ENCODE peak calls at places on chromosome 1, in eight cellular contexts. H is left ventricle myocardium inferior, A is upper lobe of right lung, P is PC-3, M is heart right ventricle, C is ascending aorta, U is tibial artery, F is ovary. T is an unnamed sample.
A peak's percentile ranks its signal among the peaks of the same experiment; 100 is the strongest.

GRCh38 chr1:107804746-107805145 is 160.2 kb downstream of the VAV3 start:
- DNase-seq in H (no peak), A (no peak), P (no peak), M (no peak), C (no peak), U (no peak), F (no peak), T (no peak)

GRCh38 chr1:68796888-68797287 is 300.0 kb upstream of the DEPDC1 start:
- DNase-seq in H (no peak), A (no peak), P (no peak), M (no peak), C (no peak), U (no peak), F (no peak), T (no peak)

GRCh38 chr1:231395051-231395995 is 26.8 kb downstream of the EGLN1 start:
- DNase-seq in H (no peak), A (no peak), P (peak; percentile 88), M (no peak), C (no peak), U (no peak), F (no peak), T (no peak)

GRCh38 chr1:14970799-14971141 is 182.8 kb upstream of the TMEM51 start:
- DNase-seq in H (no peak), A (no peak), P (no peak), M (no peak), C (no peak), U (no peak), F (no peak), T (no peak)

GRCh38 chr1:75969550-75969949 is 37.3 kb upstream of the ASB17 start:
- DNase-seq in H (no peak), A (no peak), P (peak; percentile 51), M (no peak), C (no peak), U (no peak), F (no peak), T (no peak)

GRCh38 chr1:89865498-89866385 is 44.9 kb downstream of the LRRC8D start:
- DNase-seq in H (no peak), A (no peak), P (peak; percentile 86), M (no peak), C (no peak), U (no peak), F (no peak), T (no peak)

GRCh38 chr1:83967336-83967735 is 31.6 kb downstream of the TTLL7 start:
- DNase-seq in H (no peak), A (no peak), P (no peak), M (no peak), C (no peak), U (no peak), F (no peak), T (no peak)

GRCh38 chr1:198187973-198188588 is 31.3 kb downstream of the NEK7 start:
- DNase-seq in H (no peak), A (no peak), P (no peak), M (no peak), C (no peak), U (no peak), F (no peak), T (no peak)

GRCh38 chr1:53851571-53852282 is 13.6 kb upstream of the NDC1 start:
- DNase-seq in H (no peak), A (no peak), P (no peak), M (no peak), C (no peak), U (no peak), F (no peak), T (no peak)

GRCh38 chr1:117563492-117563875 is 42.4 kb upstream of the TENT5C start:
- DNase-seq in H (no peak), A (no peak), P (no peak), M (no peak), C (no peak), U (no peak), F (no peak), T (no peak)

GRCh38 chr1:117561551-117561950 is 44.3 kb upstream of the TENT5C start:
- DNase-seq in H (no peak), A (no peak), P (no peak), M (no peak), C (no peak), U (no peak), F (no peak), T (no peak)

GRCh38 chr1:117561071-117561470 is 44.8 kb upstream of the TENT5C start:
- DNase-seq in H (no peak), A (peak; percentile 37), P (no peak), M (no peak), C (no peak), U (no peak), F (no peak), T (no peak)

GRCh38 chr1:117564227-117565082 is 41.4 kb upstream of the TENT5C start:
- DNase-seq in H (no peak), A (peak; percentile 41), P (no peak), M (no peak), C (no peak), U (no peak), F (no peak), T (no peak)

DNA sequence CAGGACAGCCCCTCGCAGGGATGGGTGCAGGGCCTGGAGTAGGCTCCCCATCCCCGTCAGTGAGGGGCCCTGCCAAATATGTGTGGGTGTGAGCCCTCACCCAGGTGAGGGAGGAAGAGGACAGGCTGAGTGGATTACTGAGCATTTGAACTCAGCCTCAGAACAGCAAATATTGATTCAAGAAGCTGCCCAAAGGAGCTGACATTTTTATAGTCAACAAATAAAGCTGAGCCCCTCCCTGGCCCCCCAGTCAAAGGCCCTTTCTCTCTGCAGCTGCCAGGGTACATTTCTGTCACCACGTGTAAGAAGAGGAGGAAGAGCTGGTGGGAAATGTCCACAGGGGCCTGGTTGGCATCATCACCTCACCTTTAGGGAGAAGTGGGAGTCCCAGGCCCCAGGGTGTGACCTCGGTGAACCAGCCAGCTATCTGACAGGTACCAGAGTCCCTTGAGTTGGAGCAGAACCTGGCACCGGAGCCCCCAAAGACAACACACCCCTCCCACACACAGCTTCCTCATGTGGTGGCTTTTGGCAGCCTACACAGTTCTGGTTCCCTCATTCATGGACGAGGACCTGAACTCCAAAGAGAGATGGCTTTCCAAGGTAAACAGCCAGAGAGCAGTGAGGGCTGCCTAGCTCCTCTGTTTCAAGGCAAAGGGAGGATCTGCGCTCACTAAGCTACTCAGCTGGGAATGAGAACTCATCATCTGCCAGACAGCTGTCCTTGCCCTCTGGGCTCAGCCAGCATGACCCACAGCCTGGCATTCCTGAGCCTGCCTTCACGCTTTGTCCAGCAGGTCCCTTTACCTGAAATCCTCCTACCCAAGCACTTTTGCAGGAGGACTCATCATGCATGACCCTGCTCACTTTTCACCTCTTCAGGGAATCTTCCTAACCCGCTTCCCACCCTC is 43.0 kb upstream of the TENT5C start:
- DNase-seq in H (no peak), A (peak; percentile 71), P (peak; percentile 52), M (no peak), C (no peak), U (no peak), F (no peak), T (no peak)
- H3K27ac ChIP-seq in H (no peak overlapping the region), A (peak overlapping the region; percentile 19), P (peak overlapping the region; percentile 59), M (no peak overlapping the region), C (no peak overlapping the region), U (no peak overlapping the region), F (no peak overlapping the region), T (no peak overlapping the region)

DNA sequence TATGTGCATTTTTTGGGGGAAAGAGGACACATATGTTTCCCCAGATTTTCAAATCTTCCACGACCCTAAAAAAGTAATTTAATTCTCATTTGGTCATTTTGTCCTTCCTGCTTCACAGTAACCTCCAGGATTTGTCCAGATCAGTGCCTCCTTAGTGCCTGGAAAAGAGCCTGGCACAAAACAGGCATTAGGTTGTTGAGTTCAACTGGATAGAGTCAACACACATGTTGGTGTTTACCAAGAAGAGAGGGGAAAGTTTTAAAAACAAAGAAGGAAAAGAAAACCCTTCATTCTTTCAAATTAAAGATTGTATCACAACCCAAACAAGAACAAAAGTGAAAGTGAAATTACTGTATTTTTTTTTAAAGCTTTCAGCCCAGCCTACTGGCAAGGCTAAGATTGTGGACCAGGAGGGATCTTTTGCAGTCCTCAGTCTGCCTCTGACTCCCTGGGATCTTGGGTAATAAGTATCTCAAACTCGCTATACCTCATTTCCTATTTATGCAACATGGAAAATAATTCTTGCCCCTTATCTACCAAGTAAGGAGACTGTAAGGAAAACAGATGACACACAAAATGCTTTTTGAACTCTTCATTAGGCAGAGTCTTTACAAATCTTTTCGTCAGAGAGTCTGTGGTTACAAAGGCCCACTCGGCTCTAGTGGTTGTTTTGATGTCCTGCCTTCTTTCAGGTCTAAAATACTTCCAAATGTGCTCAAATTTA is 57.8 kb downstream of the ZNF281 start:
- DNase-seq in H (no peak), A (no peak), P (no peak), M (no peak), C (no peak), U (no peak), F (no peak), T (no peak)
- H3K27ac ChIP-seq in H (no peak overlapping the region), A (peak overlapping the region; percentile 63), P (no peak overlapping the region), M (no peak overlapping the region), C (peak overlapping the region; percentile 41), U (no peak overlapping the region), F (no peak overlapping the region), T (peak overlapping the region; percentile 90)

DNA sequence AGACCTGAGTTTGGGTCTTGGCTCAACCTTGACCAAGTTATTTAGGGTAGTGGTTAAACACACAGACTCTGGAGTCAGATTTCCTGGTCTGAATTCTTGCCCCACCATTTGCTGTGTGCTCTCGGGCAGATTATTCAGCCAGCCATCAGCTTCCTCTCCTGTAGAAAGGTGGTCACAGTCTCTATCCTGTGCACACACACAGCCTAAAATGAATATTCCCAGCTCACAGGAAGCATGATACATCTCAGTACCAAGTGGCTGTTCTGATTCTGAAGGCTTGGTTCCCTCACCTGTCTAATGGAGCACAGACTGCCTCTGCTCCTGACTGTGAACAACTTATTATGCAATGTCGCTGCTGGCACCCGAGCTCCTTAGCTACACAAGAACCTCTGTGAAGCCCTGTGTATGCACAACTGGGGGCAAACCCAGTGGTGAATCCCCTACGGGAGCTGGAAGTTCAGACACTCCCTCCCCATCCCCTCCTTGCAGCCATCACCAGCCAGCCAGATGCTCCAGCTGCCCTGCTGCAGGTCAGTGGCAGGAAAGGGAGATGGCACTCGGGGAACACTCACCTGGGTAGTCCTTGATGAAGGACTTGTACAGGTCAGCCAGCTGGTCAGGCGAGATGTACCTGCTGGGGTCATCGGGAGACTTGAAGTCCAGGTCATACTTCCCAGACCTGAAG is 13.6 kb downstream of the ENO1 start:
- DNase-seq in H (no peak), A (no peak), P (no peak), M (no peak), C (no peak), U (no peak), F (no peak), T (no peak)
- H3K27ac ChIP-seq in H (no peak overlapping the region), A (no peak overlapping the region), P (no peak overlapping the region), M (no peak overlapping the region), C (no peak overlapping the region), U (no peak overlapping the region), F (no peak overlapping the region), T (no peak overlapping the region)

DNA sequence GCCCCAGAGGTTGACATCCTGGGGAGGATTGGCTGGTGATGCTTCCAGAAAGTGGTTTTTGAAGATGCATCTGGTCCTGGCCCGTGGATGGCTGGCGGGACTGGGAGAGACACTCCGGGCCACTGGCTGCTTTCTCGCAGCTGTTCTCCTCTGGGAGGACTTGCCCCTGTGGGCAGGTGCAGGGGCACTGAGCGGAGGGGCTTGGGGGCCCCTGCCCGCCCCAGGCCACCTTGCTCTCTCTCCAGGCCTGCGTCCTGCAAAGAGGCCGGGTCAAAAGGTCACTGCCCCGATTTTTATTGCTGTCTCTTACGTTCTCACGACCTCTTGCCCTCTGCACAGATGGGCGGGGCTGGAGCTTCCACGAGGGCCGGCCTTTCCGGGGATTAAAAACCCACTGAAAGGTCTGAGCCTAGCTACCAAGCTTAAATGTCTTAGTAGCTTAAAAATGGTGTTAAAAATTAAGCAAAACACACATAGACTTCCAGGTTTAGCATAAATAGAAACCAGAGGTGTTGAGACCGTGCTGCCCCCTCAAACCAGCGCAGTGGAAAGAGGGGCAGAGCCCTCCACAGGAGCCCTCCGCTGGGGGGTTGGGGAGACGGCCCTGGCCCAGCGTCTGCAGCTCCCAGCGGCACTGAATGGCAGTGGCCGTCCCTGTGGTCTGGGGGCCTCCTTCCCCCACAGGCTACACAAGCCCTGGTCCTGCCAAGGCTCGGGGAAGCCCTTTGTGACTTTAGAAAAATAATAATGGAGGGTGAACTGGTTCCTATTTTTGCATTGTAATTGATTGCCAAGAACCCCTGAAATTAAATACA is 43.9 kb downstream of the SKI start:
- DNase-seq in H (no peak), A (peak; percentile 67), P (no peak), M (peak; percentile 31), C (no peak), U (no peak), F (no peak), T (no peak)
- H3K27ac ChIP-seq in H (peak overlapping the region; percentile 78), A (no peak overlapping the region), P (no peak overlapping the region), M (peak overlapping the region; percentile 10), C (peak overlapping the region; percentile 68), U (peak overlapping the region; percentile 72), F (no peak overlapping the region), T (no peak overlapping the region)